ENCODE peak calls at places on chromosomes 13 and 19, in four cellular contexts. One of them, this sample, is unnamed.

GRCh38 chr19:11814707-11815050 is 606 bp downstream of the ZNF440 start:
- DNase-seq in SK-N-SH: no peak
- DNase-seq in H1: peak; percentile 42
- DNase-seq in K562: no peak
- DNase-seq in this sample: no peak

GRCh38 chr19:51018745-51019543 is 565 bp downstream of the KLK10 start:
- DNase-seq in SK-N-SH: no peak
- DNase-seq in H1: peak; percentile 73
- DNase-seq in K562: peak; percentile 29
- DNase-seq in this sample: peak; percentile 55

GRCh38 chr19:13920940-13921744 is 15.1 kb downstream of the CC2D1A start:
- DNase-seq in K562: peak; percentile 74
- DNase-seq in SK-N-SH: peak; percentile 77
- DNase-seq in H1: peak; percentile 51
- DNase-seq in this sample: peak; percentile 38

GRCh38 chr13:52128714-52129700 is at the start of gene NEK5:
- DNase-seq in H1: peak; percentile 93
- DNase-seq in K562: peak; percentile 73
- DNase-seq in SK-N-SH: peak; percentile 90
- DNase-seq in this sample: peak; percentile 92

GRCh38 chr19:9877775-9878510 is 42.8 kb downstream of the PIN1 start:
- DNase-seq in H1: no peak
- DNase-seq in SK-N-SH: no peak
- DNase-seq in K562: no peak
- DNase-seq in this sample: no peak

GRCh38 chr13:48251616-48252081 is 18.6 kb downstream of the ITM2B start:
- DNase-seq in SK-N-SH: no peak
- DNase-seq in K562: no peak
- DNase-seq in H1: no peak
- DNase-seq in this sample: no peak

GRCh38 chr13:37132211-37132610 is 26.7 kb upstream of the CSNK1A1L start:
- DNase-seq in K562: no peak
- DNase-seq in H1: no peak
- DNase-seq in SK-N-SH: no peak
- DNase-seq in this sample: no peak

GRCh38 chr13:113089693-113090414 is 15.7 kb upstream of the F7 start:
- DNase-seq in SK-N-SH: no peak
- DNase-seq in H1: no peak
- DNase-seq in K562: no peak
- DNase-seq in this sample: no peak

GRCh38 chr19:56751078-56751489 is 79.5 kb upstream of the ZNF835 start:
- DNase-seq in SK-N-SH: peak; percentile 27
- DNase-seq in K562: no peak
- DNase-seq in H1: no peak
- DNase-seq in this sample: no peak

GRCh38 chr13:51435002-51435578 is 17.7 kb downstream of the INTS6 start:
- DNase-seq in SK-N-SH: peak; percentile 21
- DNase-seq in H1: no peak
- DNase-seq in K562: no peak
- DNase-seq in this sample: no peak

GRCh38 chr13:30224732-30225131 is 82.6 kb downstream of the KATNAL1 start:
- DNase-seq in K562: no peak
- DNase-seq in SK-N-SH: no peak
- DNase-seq in H1: no peak
- DNase-seq in this sample: no peak

GRCh38 chr13:80100636-80101035 is 240.3 kb downstream of the SPRY2 start:
- DNase-seq in H1: no peak
- DNase-seq in K562: no peak
- DNase-seq in SK-N-SH: no peak
- DNase-seq in this sample: no peak

GRCh38 chr19:40533508-40533907 is 43.2 kb upstream of the SHKBP1 start:
- DNase-seq in K562: no peak
- DNase-seq in H1: no peak
- DNase-seq in SK-N-SH: no peak
- DNase-seq in this sample: no peak

GRCh38 chr13:30222253-30222652 is 85.1 kb downstream of the KATNAL1 start:
- DNase-seq in SK-N-SH: no peak
- DNase-seq in K562: no peak
- DNase-seq in H1: no peak
- DNase-seq in this sample: no peak

GRCh38 chr19:8022275-8022674 is 16.8 kb upstream of the ELAVL1 start:
- DNase-seq in K562: peak; percentile 35
- DNase-seq in SK-N-SH: no peak
- DNase-seq in H1: no peak
- DNase-seq in this sample: no peak

GRCh38 chr19:8334458-8335342 is 8.4 kb downstream of the KANK3 start:
- DNase-seq in H1: peak; percentile 83
- DNase-seq in K562: peak; percentile 73
- DNase-seq in SK-N-SH: peak; percentile 86
- DNase-seq in this sample: peak; percentile 78

GRCh38 chr13:41049480-41049879 is 11.8 kb upstream of the WBP4 start:
- DNase-seq in K562: no peak
- DNase-seq in SK-N-SH: no peak
- DNase-seq in H1: no peak
- DNase-seq in this sample: no peak

GRCh38 chr13:30442854-30443379 is 20.6 kb downstream of the UBE2L5 start:
- DNase-seq in H1: no peak
- DNase-seq in K562: no peak
- DNase-seq in SK-N-SH: no peak
- DNase-seq in this sample: no peak

GRCh38 chr19:15247107-15248014 is 15.1 kb upstream of the EPHX3 start:
- DNase-seq in H1: no peak
- DNase-seq in SK-N-SH: no peak
- DNase-seq in K562: no peak
- DNase-seq in this sample: no peak

GRCh38 chr13:39417643-39418042 is 185.3 kb downstream of the LHFPL6 start:
- DNase-seq in SK-N-SH: no peak
- DNase-seq in K562: no peak
- DNase-seq in H1: peak; percentile 54
- DNase-seq in this sample: peak; percentile 31

GRCh38 chr19:43446746-43447489 is 18.5 kb downstream of the LYPD3 start:
- DNase-seq in K562: peak; percentile 78
- DNase-seq in SK-N-SH: peak; percentile 82
- DNase-seq in H1: peak; percentile 85
- DNase-seq in this sample: peak; percentile 84

GRCh38 chr19:27774337-27774736 is 1438.6 kb downstream of the UQCRFS1 start:
- DNase-seq in SK-N-SH: no peak
- DNase-seq in H1: peak; percentile 77
- DNase-seq in K562: peak; percentile 29
- DNase-seq in this sample: peak; percentile 29

GRCh38 chr13:93244918-93245280 is 18.3 kb downstream of the GPC6 start:
- DNase-seq in SK-N-SH: no peak
- DNase-seq in H1: no peak
- DNase-seq in K562: no peak
- DNase-seq in this sample: no peak

GRCh38 chr19:48372904-48373303 is 8.7 kb downstream of the SYNGR4 start:
- DNase-seq in H1: no peak
- DNase-seq in K562: no peak
- DNase-seq in SK-N-SH: peak; percentile 30
- DNase-seq in this sample: no peak

GRCh38 chr13:110869805-110870706 is 44.8 kb downstream of the ANKRD10 start:
- DNase-seq in K562: peak; percentile 78
- DNase-seq in H1: peak; percentile 59
- DNase-seq in SK-N-SH: peak; percentile 58
- DNase-seq in this sample: peak; percentile 49

DNA sequence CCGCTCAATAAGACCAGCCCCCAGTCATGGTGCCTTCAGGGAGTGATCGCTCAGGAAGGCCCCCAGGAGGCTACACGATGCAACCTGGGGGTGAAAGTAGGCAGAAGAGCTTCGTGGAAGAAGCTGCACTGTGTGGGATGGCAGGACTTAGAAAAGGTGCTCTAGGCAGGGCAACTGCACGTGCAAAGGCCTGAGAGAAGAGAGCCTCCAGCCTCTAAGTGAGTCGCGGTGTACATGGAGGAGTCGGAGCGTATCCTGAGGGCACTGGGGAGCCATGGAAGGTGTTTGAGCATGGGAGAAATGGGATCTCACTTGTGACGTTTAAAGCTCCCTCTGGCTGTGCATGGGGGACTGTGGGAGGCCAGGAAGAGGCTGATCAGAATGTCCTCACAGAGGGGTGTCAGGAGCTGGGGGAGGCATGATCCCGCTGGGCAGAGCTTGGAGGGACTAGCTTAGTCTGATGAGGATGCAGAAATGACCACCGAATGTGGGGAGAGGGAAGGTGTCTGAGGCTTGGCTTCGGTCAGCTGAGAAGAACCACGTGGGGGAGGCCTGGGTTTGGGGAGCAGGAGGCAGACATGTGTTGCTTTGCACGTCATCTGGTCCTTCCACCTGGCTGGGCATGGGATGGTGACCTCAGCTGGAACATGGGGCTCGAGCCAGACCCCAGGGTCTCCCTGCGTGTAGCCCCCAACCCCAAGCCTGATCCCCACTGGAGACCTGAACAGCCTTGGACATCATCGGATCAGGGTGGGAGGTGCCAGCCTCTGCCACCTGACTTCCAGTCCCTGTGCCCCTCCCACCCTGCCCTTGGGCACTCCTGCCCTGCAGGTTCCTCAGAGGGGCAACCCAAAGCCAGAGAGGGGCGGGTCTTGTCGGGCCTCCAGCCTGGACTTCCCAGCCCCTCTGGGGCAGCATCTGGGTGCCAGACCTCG is 1.1 kb downstream of the APC2 start:
- DNase-seq in H1: no peak
- DNase-seq in SK-N-SH: peak; percentile 69
- DNase-seq in K562: no peak
- DNase-seq in this sample: no peak
- TF ChIP-seq TEAD4 in H1: no peak
- TF ChIP-seq TEAD4 in SK-N-SH: no peak
- TF ChIP-seq TEAD4 in K562: no peak
- TF ChIP-seq TEAD4 in this sample: no peak

GRCh38 chr19:29677001-29677781 is 11.9 kb downstream of the PLEKHF1 start:
- DNase-seq in K562: no peak
- DNase-seq in SK-N-SH: no peak
- DNase-seq in H1: no peak
- DNase-seq in this sample: no peak

GRCh38 chr19:29674374-29675119 is 9.3 kb downstream of the PLEKHF1 start:
- DNase-seq in K562: no peak
- DNase-seq in H1: no peak
- DNase-seq in SK-N-SH: no peak
- DNase-seq in this sample: no peak

GRCh38 chr19:29675120-29675649 is 9.9 kb downstream of the PLEKHF1 start:
- DNase-seq in SK-N-SH: no peak
- DNase-seq in K562: no peak
- DNase-seq in H1: no peak
- DNase-seq in this sample: no peak

GRCh38 chr19:29676586-29676985 is 11.3 kb downstream of the PLEKHF1 start:
- DNase-seq in SK-N-SH: no peak
- DNase-seq in H1: no peak
- DNase-seq in K562: no peak
- DNase-seq in this sample: no peak

DNA sequence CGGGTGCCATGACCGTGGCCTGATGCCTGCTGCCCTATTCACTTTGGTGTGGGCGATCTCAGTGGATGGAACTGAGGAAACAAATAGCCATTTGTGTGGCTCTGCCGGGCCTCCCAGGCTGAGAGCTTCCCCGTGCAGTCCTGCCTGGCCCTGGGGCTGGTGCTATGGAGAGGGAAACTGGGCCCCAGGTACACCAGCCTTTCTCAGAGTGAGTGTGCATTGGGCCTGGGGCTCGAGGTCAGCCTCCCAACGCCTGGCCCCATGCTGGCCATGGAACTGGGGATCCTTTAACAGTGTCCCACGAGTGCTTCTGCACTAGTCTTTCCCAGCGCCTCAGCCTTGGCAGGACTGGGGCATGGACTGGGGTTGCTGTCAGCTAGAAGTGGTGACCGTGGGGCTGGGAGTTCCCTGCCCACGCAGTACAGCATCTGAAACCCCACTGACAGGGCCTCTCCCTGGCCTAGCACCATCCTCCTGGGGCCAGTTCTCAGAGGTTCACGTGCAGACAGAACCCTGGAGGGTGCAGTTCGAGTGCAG is 10.5 kb downstream of the PLEKHF1 start:
- DNase-seq in SK-N-SH: no peak
- DNase-seq in K562: no peak
- DNase-seq in H1: no peak
- DNase-seq in this sample: no peak
- TF ChIP-seq TEAD4 in SK-N-SH: no peak
- TF ChIP-seq TEAD4 in K562: no peak
- TF ChIP-seq TEAD4 in H1: no peak
- TF ChIP-seq TEAD4 in this sample: no peak

DNA sequence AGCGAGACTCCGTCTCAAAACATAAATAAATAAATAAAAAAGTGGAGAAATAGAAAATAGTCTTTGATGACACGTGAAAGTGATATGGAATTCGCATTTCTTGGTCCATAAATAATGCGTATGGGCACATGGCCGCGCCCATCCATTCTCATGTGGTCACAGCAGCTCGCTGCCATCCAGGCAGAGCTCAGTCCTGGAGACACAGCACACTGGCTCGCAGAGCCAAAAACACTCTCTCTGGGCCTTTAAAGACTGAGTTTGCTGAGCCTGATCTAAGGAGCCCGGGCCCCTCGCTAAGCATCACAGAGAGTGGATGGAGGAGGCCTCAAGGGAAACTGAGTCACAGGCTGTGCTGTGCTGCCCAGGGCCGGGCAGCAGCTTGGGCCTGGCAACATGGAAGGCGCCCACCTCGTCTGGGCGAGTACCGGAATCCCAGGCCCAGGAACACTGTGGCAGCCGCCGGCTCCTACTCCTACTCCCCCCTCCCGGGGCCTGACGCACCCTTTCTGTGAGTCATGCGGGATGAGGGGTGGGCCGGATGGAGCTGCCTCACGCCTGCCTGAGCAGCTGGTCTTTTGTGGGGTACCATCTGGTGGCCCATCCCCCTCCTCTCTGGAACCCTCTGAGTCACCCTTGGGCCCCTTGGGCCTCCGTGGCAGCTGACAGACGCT is 28.9 kb upstream of the CACTIN start:
- DNase-seq in K562: peak; percentile 31
- DNase-seq in H1: no peak
- DNase-seq in SK-N-SH: peak; percentile 59
- DNase-seq in this sample: no peak
- TF ChIP-seq TEAD4 in K562: no peak
- TF ChIP-seq TEAD4 in H1: no peak
- TF ChIP-seq TEAD4 in SK-N-SH: no peak
- TF ChIP-seq TEAD4 in this sample: no peak

DNA sequence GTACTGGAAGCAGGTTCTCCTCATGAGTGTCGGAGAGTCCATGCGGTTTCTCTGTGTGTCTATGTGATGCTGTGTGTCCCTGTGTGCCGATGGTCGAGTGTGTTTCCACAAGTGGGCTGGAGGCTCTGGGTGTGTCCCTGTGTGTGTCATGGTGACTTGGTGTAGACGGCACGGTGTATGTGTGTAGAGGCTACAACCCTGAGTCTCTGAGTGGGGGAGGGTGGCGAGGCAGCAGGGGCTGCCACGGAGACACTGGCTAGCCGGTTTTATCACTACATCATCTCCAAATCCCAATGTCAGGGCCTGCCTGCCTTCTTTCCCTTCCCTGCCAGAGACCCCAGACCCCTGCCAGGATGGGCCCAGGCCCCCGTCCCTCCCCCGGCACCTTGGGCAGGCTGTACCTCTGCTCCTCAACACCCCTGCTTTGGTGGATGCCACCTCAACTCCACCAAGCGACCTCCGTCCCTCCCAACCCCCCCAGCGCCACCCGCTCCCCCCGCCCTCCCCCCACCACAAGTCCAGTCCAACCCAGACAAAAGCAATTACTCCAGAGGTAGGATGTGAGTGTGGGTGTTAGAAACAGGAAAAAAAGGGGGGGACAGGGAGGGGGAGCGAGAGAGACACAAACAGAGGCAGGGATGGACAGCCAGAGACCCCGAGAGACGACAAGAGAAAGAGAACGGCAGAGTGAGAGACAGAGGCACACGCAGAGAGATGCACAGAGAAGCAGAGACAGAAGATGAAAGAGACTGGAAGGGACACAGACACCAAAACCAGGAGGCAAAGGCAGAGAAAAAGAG is 21.6 kb upstream of the POU2F2 start:
- DNase-seq in H1: no peak
- DNase-seq in SK-N-SH: peak; percentile 77
- DNase-seq in K562: no peak
- DNase-seq in this sample: no peak
- TF ChIP-seq TEAD4 in H1: no peak
- TF ChIP-seq TEAD4 in SK-N-SH: no peak
- TF ChIP-seq TEAD4 in K562: no peak
- TF ChIP-seq TEAD4 in this sample: no peak

This sample was measured in WTC11.